ENCODE peak calls at places on chromosomes 2 and 18, in nine cellular contexts. One of them, this sample, is unnamed.

GRCh38 chr2:185388226-185388625 is 350.4 kb upstream of the FSIP2 start:
- DNase-seq in prostate gland: no peak
- DNase-seq in A549: no peak
- DNase-seq in IMR-90: no peak
- DNase-seq in upper lobe of left lung: no peak
- DNase-seq in stomach: no peak
- DNase-seq in transverse colon: no peak
- DNase-seq in Peyer's patch: no peak
- DNase-seq in body of pancreas: no peak
- DNase-seq in this sample: no peak

GRCh38 chr2:53268086-53268485 is 499.5 kb upstream of the CHAC2 start:
- DNase-seq in prostate gland: no peak
- DNase-seq in A549: no peak
- DNase-seq in IMR-90: no peak
- DNase-seq in upper lobe of left lung: no peak
- DNase-seq in stomach: no peak
- DNase-seq in transverse colon: no peak
- DNase-seq in Peyer's patch: no peak
- DNase-seq in body of pancreas: no peak
- DNase-seq in this sample: no peak

GRCh38 chr2:23301151-23301550 is 83.8 kb upstream of the KLHL29 start:
- DNase-seq in prostate gland: no peak
- DNase-seq in A549: no peak
- DNase-seq in IMR-90: peak; percentile 50
- DNase-seq in upper lobe of left lung: no peak
- DNase-seq in stomach: no peak
- DNase-seq in transverse colon: no peak
- DNase-seq in Peyer's patch: no peak
- DNase-seq in body of pancreas: no peak
- DNase-seq in this sample: no peak

GRCh38 chr2:233486778-233487552 is 79.6 kb downstream of the USP40 start:
- DNase-seq in prostate gland: no peak
- DNase-seq in A549: peak; percentile 93
- DNase-seq in IMR-90: peak; percentile 94
- DNase-seq in upper lobe of left lung: peak; percentile 53
- DNase-seq in stomach: no peak
- DNase-seq in transverse colon: no peak
- DNase-seq in Peyer's patch: no peak
- DNase-seq in body of pancreas: no peak
- DNase-seq in this sample: no peak

GRCh38 chr18:12543697-12544096 is 114.2 kb downstream of the SPIRE1 start:
- DNase-seq in prostate gland: no peak
- DNase-seq in A549: no peak
- DNase-seq in IMR-90: peak; percentile 68
- DNase-seq in upper lobe of left lung: no peak
- DNase-seq in stomach: no peak
- DNase-seq in transverse colon: no peak
- DNase-seq in Peyer's patch: no peak
- DNase-seq in body of pancreas: no peak
- DNase-seq in this sample: no peak

GRCh38 chr2:183244300-183244849 is 120.1 kb downstream of the NUP35 start:
- DNase-seq in prostate gland: no peak
- DNase-seq in A549: no peak
- DNase-seq in IMR-90: no peak
- DNase-seq in upper lobe of left lung: no peak
- DNase-seq in stomach: no peak
- DNase-seq in transverse colon: no peak
- DNase-seq in Peyer's patch: no peak
- DNase-seq in body of pancreas: no peak
- DNase-seq in this sample: no peak

GRCh38 chr18:11899063-11899462 is 9.1 kb downstream of the MPPE1 start:
- DNase-seq in prostate gland: no peak
- DNase-seq in A549: no peak
- DNase-seq in IMR-90: no peak
- DNase-seq in upper lobe of left lung: no peak
- DNase-seq in stomach: no peak
- DNase-seq in transverse colon: no peak
- DNase-seq in Peyer's patch: no peak
- DNase-seq in body of pancreas: no peak
- DNase-seq in this sample: no peak

GRCh38 chr18:58363767-58364540 is 264.9 kb downstream of the ALPK2 start:
- DNase-seq in prostate gland: no peak
- DNase-seq in A549: no peak
- DNase-seq in IMR-90: peak; percentile 70
- DNase-seq in upper lobe of left lung: no peak
- DNase-seq in stomach: no peak
- DNase-seq in transverse colon: no peak
- DNase-seq in Peyer's patch: no peak
- DNase-seq in body of pancreas: no peak
- DNase-seq in this sample: no peak

GRCh38 chr2:65922030-65922429 is 489.6 kb upstream of the SPRED2 start:
- DNase-seq in prostate gland: no peak
- DNase-seq in A549: no peak
- DNase-seq in IMR-90: no peak
- DNase-seq in upper lobe of left lung: no peak
- DNase-seq in stomach: no peak
- DNase-seq in transverse colon: no peak
- DNase-seq in Peyer's patch: no peak
- DNase-seq in body of pancreas: no peak
- DNase-seq in this sample: no peak

GRCh38 chr18:25126751-25127150 is 225.2 kb downstream of the ZNF521 start:
- DNase-seq in prostate gland: no peak
- DNase-seq in A549: no peak
- DNase-seq in IMR-90: peak; percentile 50
- DNase-seq in upper lobe of left lung: no peak
- DNase-seq in stomach: no peak
- DNase-seq in transverse colon: no peak
- DNase-seq in Peyer's patch: no peak
- DNase-seq in body of pancreas: no peak
- DNase-seq in this sample: no peak

GRCh38 chr2:127609031-127609751 is 36.8 kb upstream of the GPR17 start:
- DNase-seq in prostate gland: no peak
- DNase-seq in A549: no peak
- DNase-seq in IMR-90: no peak
- DNase-seq in upper lobe of left lung: peak; percentile 50
- DNase-seq in stomach: peak; percentile 11
- DNase-seq in transverse colon: no peak
- DNase-seq in Peyer's patch: peak; percentile 34
- DNase-seq in body of pancreas: no peak
- DNase-seq in this sample: peak; percentile 74

GRCh38 chr2:130390460-130391057 is 34.7 kb downstream of the PTPN18 start:
- DNase-seq in prostate gland: peak; percentile 41
- DNase-seq in A549: no peak
- DNase-seq in IMR-90: no peak
- DNase-seq in upper lobe of left lung: peak; percentile 80
- DNase-seq in stomach: peak; percentile 60
- DNase-seq in transverse colon: peak; percentile 68
- DNase-seq in Peyer's patch: no peak
- DNase-seq in body of pancreas: peak; percentile 69
- DNase-seq in this sample: no peak

GRCh38 chr2:169046440-169047151 is 15.5 kb upstream of the ABCB11 start:
- DNase-seq in prostate gland: no peak
- DNase-seq in A549: peak; percentile 11
- DNase-seq in IMR-90: no peak
- DNase-seq in upper lobe of left lung: no peak
- DNase-seq in stomach: peak; percentile 57
- DNase-seq in transverse colon: peak; percentile 75
- DNase-seq in Peyer's patch: peak; percentile 78
- DNase-seq in body of pancreas: no peak
- DNase-seq in this sample: peak; percentile 47

GRCh38 chr2:46854260-46854659 is 61.3 kb downstream of the MCFD2 start:
- DNase-seq in prostate gland: no peak
- DNase-seq in A549: no peak
- DNase-seq in IMR-90: no peak
- DNase-seq in upper lobe of left lung: no peak
- DNase-seq in stomach: no peak
- DNase-seq in transverse colon: no peak
- DNase-seq in Peyer's patch: no peak
- DNase-seq in body of pancreas: no peak
- DNase-seq in this sample: no peak

GRCh38 chr2:202278944-202279343 is 13.4 kb downstream of the NOP58 start:
- DNase-seq in prostate gland: no peak
- DNase-seq in A549: peak; percentile 67
- DNase-seq in IMR-90: peak; percentile 78
- DNase-seq in upper lobe of left lung: no peak
- DNase-seq in stomach: no peak
- DNase-seq in transverse colon: no peak
- DNase-seq in Peyer's patch: no peak
- DNase-seq in body of pancreas: no peak
- DNase-seq in this sample: no peak

GRCh38 chr2:176729706-176730569 is 460.7 kb downstream of the MTX2 start:
- DNase-seq in prostate gland: peak; percentile 32
- DNase-seq in A549: no peak
- DNase-seq in IMR-90: no peak
- DNase-seq in upper lobe of left lung: no peak
- DNase-seq in stomach: no peak
- DNase-seq in transverse colon: no peak
- DNase-seq in Peyer's patch: no peak
- DNase-seq in body of pancreas: peak; percentile 78
- DNase-seq in this sample: peak; percentile 26

GRCh38 chr2:233487748-233488345 is 78.7 kb downstream of the USP40 start:
- DNase-seq in prostate gland: no peak
- DNase-seq in A549: peak; percentile 68
- DNase-seq in IMR-90: peak; percentile 4
- DNase-seq in upper lobe of left lung: no peak
- DNase-seq in stomach: no peak
- DNase-seq in transverse colon: no peak
- DNase-seq in Peyer's patch: no peak
- DNase-seq in body of pancreas: no peak
- DNase-seq in this sample: no peak

GRCh38 chr2:220533485-220533884 is 906.1 kb downstream of the SLC4A3 start:
- DNase-seq in prostate gland: no peak
- DNase-seq in A549: peak; percentile 68
- DNase-seq in IMR-90: peak; percentile 57
- DNase-seq in upper lobe of left lung: no peak
- DNase-seq in stomach: no peak
- DNase-seq in transverse colon: no peak
- DNase-seq in Peyer's patch: no peak
- DNase-seq in body of pancreas: no peak
- DNase-seq in this sample: no peak

GRCh38 chr2:198615972-198616371 is 811.6 kb downstream of the PLCL1 start:
- DNase-seq in prostate gland: no peak
- DNase-seq in A549: no peak
- DNase-seq in IMR-90: peak; percentile 8
- DNase-seq in upper lobe of left lung: no peak
- DNase-seq in stomach: no peak
- DNase-seq in transverse colon: peak; percentile 51
- DNase-seq in Peyer's patch: no peak
- DNase-seq in body of pancreas: no peak
- DNase-seq in this sample: no peak
- H3K4me3 ChIP-seq in prostate gland: no peak overlapping the region
- H3K4me3 ChIP-seq in A549: no peak overlapping the region
- H3K4me3 ChIP-seq in IMR-90: peak overlapping the region; percentile 7
- H3K4me3 ChIP-seq in upper lobe of left lung: no peak overlapping the region
- H3K4me3 ChIP-seq in stomach: no peak overlapping the region
- H3K4me3 ChIP-seq in transverse colon: peak overlapping the region; percentile 18
- H3K4me3 ChIP-seq in Peyer's patch: no peak overlapping the region
- H3K4me3 ChIP-seq in body of pancreas: no peak overlapping the region
- H3K4me3 ChIP-seq in this sample: no peak overlapping the region

DNA sequence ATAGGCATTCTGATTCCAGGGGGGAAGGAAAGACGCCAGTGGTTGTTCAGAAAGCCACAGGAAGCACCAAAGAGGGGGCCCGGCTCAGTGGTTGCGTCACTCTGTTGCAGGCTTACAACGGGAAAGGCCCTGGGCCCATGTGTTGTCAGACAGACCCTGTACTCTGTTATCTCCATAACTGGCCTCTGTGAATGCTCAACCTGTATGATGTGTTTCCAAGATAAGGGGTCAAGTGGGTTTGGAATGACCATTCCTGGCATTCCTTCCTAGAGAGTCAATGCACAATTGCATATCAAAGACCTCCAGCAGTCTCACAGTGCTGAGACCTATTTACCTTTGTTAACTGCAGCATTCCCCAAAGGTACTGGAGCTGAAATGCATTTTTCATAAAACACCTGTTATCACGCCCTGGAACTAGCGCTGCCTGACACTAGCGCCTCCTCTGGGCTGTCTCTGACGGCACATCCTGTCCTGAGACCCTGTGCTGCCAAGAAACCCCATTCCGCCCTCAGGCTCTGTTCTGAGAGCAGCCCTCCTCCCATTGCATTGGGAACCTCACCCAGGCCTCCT is 13.2 kb upstream of the LRRFIP1 start:
- DNase-seq in prostate gland: no peak
- DNase-seq in A549: peak; percentile 35
- DNase-seq in IMR-90: peak; percentile 52
- DNase-seq in upper lobe of left lung: no peak
- DNase-seq in stomach: no peak
- DNase-seq in transverse colon: no peak
- DNase-seq in Peyer's patch: no peak
- DNase-seq in body of pancreas: peak; percentile 72
- DNase-seq in this sample: no peak
- TF ChIP-seq CTCF in prostate gland: no peak
- TF ChIP-seq CTCF in A549: no peak
- TF ChIP-seq CTCF in IMR-90: no peak
- TF ChIP-seq CTCF in upper lobe of left lung: no peak
- TF ChIP-seq CTCF in stomach: no peak
- TF ChIP-seq CTCF in transverse colon: no peak
- TF ChIP-seq CTCF in Peyer's patch: no peak
- TF ChIP-seq CTCF in body of pancreas: no peak
- TF ChIP-seq CTCF in this sample: no peak

GRCh38 chr2:42316910-42317309 is 44.1 kb downstream of the COX7A2L start:
- DNase-seq in prostate gland: no peak
- DNase-seq in A549: no peak
- DNase-seq in IMR-90: no peak
- DNase-seq in upper lobe of left lung: no peak
- DNase-seq in stomach: no peak
- DNase-seq in transverse colon: no peak
- DNase-seq in Peyer's patch: no peak
- DNase-seq in body of pancreas: no peak
- DNase-seq in this sample: no peak
- TF ChIP-seq POLR2A in prostate gland: no peak
- TF ChIP-seq POLR2A in A549: no peak
- TF ChIP-seq POLR2A in IMR-90: no peak
- TF ChIP-seq POLR2A in upper lobe of left lung: no peak
- TF ChIP-seq POLR2A in stomach: no peak
- TF ChIP-seq POLR2A in transverse colon: no peak
- TF ChIP-seq POLR2A in Peyer's patch: no peak
- TF ChIP-seq POLR2A in body of pancreas: no peak
- TF ChIP-seq POLR2A in this sample: no peak

GRCh38 chr2:124024491-124025348 is at the start of gene CNTNAP5:
- DNase-seq in prostate gland: no peak
- DNase-seq in A549: no peak
- DNase-seq in IMR-90: no peak
- DNase-seq in upper lobe of left lung: peak; percentile 89
- DNase-seq in stomach: peak; percentile 46
- DNase-seq in transverse colon: peak; percentile 8
- DNase-seq in Peyer's patch: peak; percentile 62
- DNase-seq in body of pancreas: peak; percentile 48
- DNase-seq in this sample: no peak
- H3K4me3 ChIP-seq in prostate gland: no peak within 1 kb of the TSS
- H3K4me3 ChIP-seq in A549: no peak within 1 kb of the TSS
- H3K4me3 ChIP-seq in IMR-90: no peak within 1 kb of the TSS
- H3K4me3 ChIP-seq in upper lobe of left lung: no peak within 1 kb of the TSS
- H3K4me3 ChIP-seq in stomach: peak within 1 kb of the TSS; percentile 7
- H3K4me3 ChIP-seq in transverse colon: no peak within 1 kb of the TSS
- H3K4me3 ChIP-seq in Peyer's patch: no peak within 1 kb of the TSS
- H3K4me3 ChIP-seq in body of pancreas: no peak within 1 kb of the TSS
- H3K4me3 ChIP-seq in this sample: no peak within 1 kb of the TSS

GRCh38 chr18:22585821-22586220 is 168.1 kb upstream of the CTAGE1 start:
- DNase-seq in prostate gland: no peak
- DNase-seq in A549: no peak
- DNase-seq in IMR-90: no peak
- DNase-seq in upper lobe of left lung: no peak
- DNase-seq in stomach: no peak
- DNase-seq in transverse colon: no peak
- DNase-seq in Peyer's patch: no peak
- DNase-seq in body of pancreas: no peak
- DNase-seq in this sample: no peak
- TF ChIP-seq CTCF in prostate gland: no peak
- TF ChIP-seq CTCF in A549: no peak
- TF ChIP-seq CTCF in IMR-90: no peak
- TF ChIP-seq CTCF in upper lobe of left lung: no peak
- TF ChIP-seq CTCF in stomach: no peak
- TF ChIP-seq CTCF in transverse colon: no peak
- TF ChIP-seq CTCF in Peyer's patch: no peak
- TF ChIP-seq CTCF in body of pancreas: no peak
- TF ChIP-seq CTCF in this sample: no peak

This sample was measured in lower leg skin.